ENCODE peak calls at places on chromosome 22, in four cellular contexts. S, F, B and U are unnamed samples.

GRCh38 chr22:48380016-48380665 is 1447.5 kb downstream of the BRD1 start:
- DNase-seq in F (no peak), S (no peak), B (no peak), U (no peak)

GRCh38 chr22:39231197-39231950 is 13.4 kb downstream of the PDGFB start:
- DNase-seq in S (no peak), F (no peak), B (no peak), U (no peak)

GRCh38 chr22:32389685-32390084 is 22.4 kb downstream of the RTCB start:
- DNase-seq in S (peak; percentile 31), F (no peak), B (peak; percentile 14), U (no peak)

GRCh38 chr22:26348810-26349526 is 80.1 kb upstream of the ASPHD2 start:
- DNase-seq in S (no peak), B (no peak), F (no peak), U (no peak)

GRCh38 chr22:37377927-37378326 is 49.4 kb downstream of the ELFN2 start:
- DNase-seq in B (no peak), S (no peak), F (no peak), U (no peak)

GRCh38 chr22:32528316-32528715 is 53.7 kb downstream of the FBXO7 start:
- DNase-seq in B (no peak), S (no peak), F (no peak), U (no peak)

GRCh38 chr22:22156716-22157499 is 87.7 kb upstream of the VPREB1 start:
- DNase-seq in S (peak; percentile 82), B (peak; percentile 77), F (peak; percentile 65), U (peak; percentile 63)

GRCh38 chr22:31618471-31619176 is 43.4 kb downstream of the PISD start:
- DNase-seq in F (no peak), B (no peak), S (no peak), U (no peak)

GRCh38 chr22:32577591-32577990 is 103.0 kb downstream of the FBXO7 start:
- DNase-seq in S (no peak), B (no peak), F (no peak), U (no peak)

DNA sequence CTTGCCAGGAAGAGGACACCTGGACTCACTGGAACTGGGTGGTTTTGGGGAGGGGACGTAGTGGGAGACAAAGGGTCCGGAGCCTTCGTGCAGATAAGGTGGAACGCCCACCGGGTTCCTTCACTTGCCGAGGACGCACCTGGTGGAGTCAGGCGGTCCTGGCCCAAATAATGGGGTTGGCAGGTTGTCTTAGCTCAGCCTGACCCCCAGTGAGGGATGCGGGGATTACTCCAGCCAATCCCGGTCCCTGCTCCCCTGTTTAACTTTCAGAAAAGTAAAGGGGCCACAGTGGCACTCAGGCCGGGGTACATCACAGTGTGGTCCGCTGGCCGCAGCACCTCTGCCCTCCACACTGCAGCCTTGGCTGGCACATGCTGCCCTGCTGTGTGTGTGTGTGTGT is 18.0 kb downstream of the A4GALT start:
- DNase-seq in B (no peak), S (no peak), F (no peak), U (no peak)
- H3K27ac ChIP-seq in B (no peak overlapping the region), S (no peak overlapping the region), F (no peak overlapping the region), U (no peak overlapping the region)

GRCh38 chr22:20080776-20081654 is 974 bp downstream of the DGCR8 start:
- DNase-seq in S (peak; percentile 82), B (peak; percentile 49), F (peak; percentile 38), U (no peak)

GRCh38 chr22:20079745-20080444 is at the start of gene DGCR8:
- DNase-seq in S (peak; percentile 97), F (peak; percentile 96), B (peak; percentile 96), U (peak; percentile 52)

GRCh38 chr22:20083891-20084546 is 4.0 kb downstream of the DGCR8 start:
- DNase-seq in B (no peak), F (no peak), S (no peak), U (no peak)

GRCh38 chr22:20083157-20083890 is 3.3 kb downstream of the DGCR8 start:
- DNase-seq in S (peak; percentile 41), F (no peak), B (no peak), U (no peak)

DNA sequence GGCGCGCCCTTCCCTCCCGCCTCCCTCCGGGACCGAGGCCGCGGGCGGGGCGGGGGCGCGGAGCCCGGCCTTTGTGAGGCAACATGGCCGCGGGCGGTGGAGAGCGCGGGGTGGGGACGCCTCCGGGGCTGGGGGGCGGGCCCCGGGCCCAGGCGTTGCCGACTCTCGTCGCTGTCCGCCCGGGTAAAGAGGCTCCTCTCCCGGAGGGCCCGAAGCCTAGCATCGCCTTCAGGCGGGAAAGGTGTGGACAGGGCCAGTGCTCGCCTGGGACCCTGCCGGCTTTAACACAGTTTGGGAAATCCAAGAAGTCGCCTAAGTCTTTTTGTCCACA is 369 bp downstream of the DGCR8 start:
- DNase-seq in S (peak; percentile 71), F (peak; percentile 68), B (peak; percentile 70), U (peak; percentile 74)
- H3K4me3 ChIP-seq in S (peak overlapping the region; percentile 100), F (peak overlapping the region; percentile 87), B (peak overlapping the region; percentile 5), U (peak overlapping the region; percentile 59)

GRCh38 chr22:29315286-29316195 is at the start of gene RASL10A:
- DNase-seq in S (no peak), F (no peak), B (no peak), U (no peak)
- H3K27me3 ChIP-seq in S (peaks cover 12% of the 10 kb centered on the region), F (peaks cover 27% of the 10 kb centered on the region), B (peaks cover 25% of the 10 kb centered on the region), U (peaks cover 26% of the 10 kb centered on the region)

GRCh38 chr22:47055461-47055860 is 293.0 kb downstream of the TBC1D22A start:
- DNase-seq in B (no peak), F (no peak), S (no peak), U (no peak)

GRCh38 chr22:47055921-47056320 is 293.5 kb downstream of the TBC1D22A start:
- DNase-seq in B (no peak), F (no peak), S (no peak), U (no peak)

GRCh38 chr22:47056776-47057470 is 294.5 kb downstream of the TBC1D22A start:
- DNase-seq in F (no peak), S (no peak), B (no peak), U (no peak)

GRCh38 chr22:47055073-47055355 is 292.6 kb downstream of the TBC1D22A start:
- DNase-seq in S (no peak), F (no peak), B (no peak), U (no peak)

DNA sequence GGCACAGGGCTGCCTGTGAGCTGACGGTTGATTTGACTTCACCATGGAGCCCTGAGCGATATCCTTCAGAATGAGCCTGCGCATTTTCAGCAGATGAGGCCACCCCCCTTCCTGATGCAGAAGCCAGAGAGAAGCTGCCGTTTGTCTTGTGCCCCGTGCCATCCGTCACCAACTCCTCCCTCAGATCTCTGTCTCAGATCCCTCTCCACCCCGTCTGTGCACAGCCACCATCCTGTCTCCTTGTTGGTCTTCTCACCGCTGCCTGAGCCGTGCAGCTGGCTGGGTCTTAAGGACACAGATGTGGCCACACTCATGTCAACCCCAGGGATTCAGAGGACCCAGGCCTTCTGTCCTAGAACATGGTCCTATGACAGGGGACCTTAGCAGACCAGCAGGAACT is 293.9 kb downstream of the TBC1D22A start:
- DNase-seq in B (no peak), S (no peak), F (no peak), U (no peak)
- H3K27ac ChIP-seq in B (no peak overlapping the region), S (no peak overlapping the region), F (no peak overlapping the region), U (no peak overlapping the region)

DNA sequence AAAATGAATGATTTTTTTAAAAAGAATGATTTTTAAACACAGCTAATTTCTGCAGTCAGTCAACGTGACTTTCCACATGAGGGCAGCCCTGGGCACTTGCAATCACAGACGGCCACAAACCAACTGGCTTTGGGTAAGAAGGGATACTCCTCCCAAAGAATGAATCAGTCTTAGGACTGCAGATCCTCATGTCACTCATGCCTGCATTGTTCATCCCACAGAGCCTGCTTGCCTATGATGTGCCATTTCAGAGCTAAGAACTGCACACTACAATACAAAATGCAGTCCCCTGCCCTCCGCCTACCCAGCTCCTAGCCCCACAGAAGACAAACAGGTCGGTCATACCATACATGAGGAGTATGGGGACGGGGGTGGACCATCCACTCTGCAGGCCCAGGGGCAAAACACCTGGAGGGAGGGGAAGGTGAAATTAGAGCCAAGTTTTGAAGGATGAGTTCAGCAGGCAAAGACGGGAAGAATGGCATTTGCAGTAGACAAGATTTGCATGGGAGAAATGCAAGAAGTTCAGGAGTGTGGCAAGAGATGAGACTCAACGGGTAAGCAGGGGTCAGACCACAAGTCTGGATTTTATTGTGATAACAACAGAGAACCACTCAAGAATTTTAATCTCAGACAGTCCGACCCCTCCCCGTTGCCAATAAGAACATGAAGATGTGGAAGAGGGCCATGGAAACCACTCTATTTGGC is 24.7 kb downstream of the PACSIN2 start:
- DNase-seq in B (peak; percentile 61), F (no peak), S (peak; percentile 80), U (no peak)
- H3K4me3 ChIP-seq in B (no peak overlapping the region), F (no peak overlapping the region), S (no peak overlapping the region), U (no peak overlapping the region)

DNA sequence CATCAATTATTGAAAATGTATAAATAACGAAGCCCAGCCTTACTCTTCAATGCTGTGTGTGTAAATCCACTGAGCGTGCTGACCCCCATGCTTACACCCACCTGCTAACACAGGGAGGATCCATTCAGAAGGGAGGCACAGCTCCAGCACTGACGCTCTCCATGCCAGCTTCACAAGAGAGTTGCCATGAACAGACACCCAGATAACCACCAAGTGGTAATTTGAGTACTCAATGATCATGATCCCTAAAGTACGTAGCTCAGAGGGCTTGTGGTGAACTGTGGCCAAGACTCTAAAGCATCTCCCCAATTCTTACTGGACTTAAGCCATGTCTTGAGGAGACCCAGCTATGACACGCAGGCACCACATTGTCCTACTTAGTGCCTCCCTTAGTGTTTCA is 98.7 kb downstream of the IGLL1 start:
- DNase-seq in F (no peak), B (no peak), S (no peak), U (no peak)
- H3K27me3 ChIP-seq in F (no peaks in the 10 kb centered on the region), B (no peaks in the 10 kb centered on the region), S (no peaks in the 10 kb centered on the region), U (no peaks in the 10 kb centered on the region)

GRCh38 chr22:44630826-44631225 is 71.2 kb upstream of the PRR5 start:
- DNase-seq in B (no peak), F (no peak), S (no peak), U (no peak)
- H3K27ac ChIP-seq in B (no peak overlapping the region), F (no peak overlapping the region), S (no peak overlapping the region), U (no peak overlapping the region)

GRCh38 chr22:41541484-41541883 is 2.8 kb downstream of the POLR3H start:
- DNase-seq in B (no peak), S (no peak), F (no peak), U (no peak)

GRCh38 chr22:41543854-41544670 is at the start of gene POLR3H:
- DNase-seq in S (peak; percentile 99), B (peak; percentile 100), F (peak; percentile 99), U (peak; percentile 95)

GRCh38 chr22:41548830-41549211 is 4.6 kb upstream of the POLR3H start:
- DNase-seq in B (no peak), S (no peak), F (no peak), U (no peak)

GRCh38 chr22:41542224-41542623 is 2.0 kb downstream of the POLR3H start:
- DNase-seq in B (no peak), F (no peak), S (no peak), U (no peak)

GRCh38 chr22:41544671-41545476 is 604 bp upstream of the POLR3H start:
- DNase-seq in F (no peak), S (no peak), B (no peak), U (no peak)
- H3K4me3 ChIP-seq in F (peak overlapping the region; percentile 58), S (no peak overlapping the region), B (no peak overlapping the region), U (peak overlapping the region; percentile 78)